ENCODE peak calls at places on chromosomes 7 and 10, in nine cellular contexts. One of them, this sample, is unnamed.

GRCh38 chr10:12097791-12098190 is 29.0 kb downstream of the DHTKD1 start:
- DNase-seq in NCI-H1436: no peak
- DNase-seq in non-pigmented ciliary epithelial cell: peak; percentile 8
- DNase-seq in cardiac muscle cell: no peak
- DNase-seq in activated gamma-delta T cell: no peak
- DNase-seq in T-helper 2 cell: no peak
- DNase-seq in bronchial epithelial cell: peak; percentile 33
- DNase-seq in T-cell: no peak
- DNase-seq in stimulated activated CD4-positive, alpha-beta T cell treated with anti-CD3 and anti-CD28 coated beads, TNF-alpha, amount 100 ng/mL, for 4 hours: no peak
- DNase-seq in this sample: no peak

GRCh38 chr10:75857896-75858295 is 426.5 kb downstream of the LRMDA start:
- DNase-seq in NCI-H1436: no peak
- DNase-seq in non-pigmented ciliary epithelial cell: no peak
- DNase-seq in cardiac muscle cell: no peak
- DNase-seq in activated gamma-delta T cell: no peak
- DNase-seq in T-helper 2 cell: no peak
- DNase-seq in bronchial epithelial cell: no peak
- DNase-seq in T-cell: no peak
- DNase-seq in stimulated activated CD4-positive, alpha-beta T cell treated with anti-CD3 and anti-CD28 coated beads, TNF-alpha, amount 100 ng/mL, for 4 hours: no peak
- DNase-seq in this sample: no peak

GRCh38 chr7:155000795-155001194 is 2.1 kb downstream of the PAXIP1 start:
- DNase-seq in NCI-H1436: no peak
- DNase-seq in non-pigmented ciliary epithelial cell: no peak
- DNase-seq in cardiac muscle cell: no peak
- DNase-seq in activated gamma-delta T cell: no peak
- DNase-seq in T-helper 2 cell: no peak
- DNase-seq in bronchial epithelial cell: no peak
- DNase-seq in T-cell: no peak
- DNase-seq in stimulated activated CD4-positive, alpha-beta T cell treated with anti-CD3 and anti-CD28 coated beads, TNF-alpha, amount 100 ng/mL, for 4 hours: no peak
- DNase-seq in this sample: no peak

GRCh38 chr7:108109216-108109908 is 20.8 kb downstream of the LAMB4 start:
- DNase-seq in NCI-H1436: peak; percentile 16
- DNase-seq in non-pigmented ciliary epithelial cell: no peak
- DNase-seq in cardiac muscle cell: peak; percentile 33
- DNase-seq in activated gamma-delta T cell: no peak
- DNase-seq in T-helper 2 cell: no peak
- DNase-seq in bronchial epithelial cell: peak; percentile 46
- DNase-seq in T-cell: no peak
- DNase-seq in stimulated activated CD4-positive, alpha-beta T cell treated with anti-CD3 and anti-CD28 coated beads, TNF-alpha, amount 100 ng/mL, for 4 hours: no peak
- DNase-seq in this sample: no peak

GRCh38 chr10:31947144-31947926 is 18.7 kb upstream of the ARHGAP12 start:
- DNase-seq in NCI-H1436: no peak
- DNase-seq in non-pigmented ciliary epithelial cell: peak; percentile 67
- DNase-seq in cardiac muscle cell: peak; percentile 94
- DNase-seq in activated gamma-delta T cell: no peak
- DNase-seq in T-helper 2 cell: no peak
- DNase-seq in bronchial epithelial cell: peak; percentile 92
- DNase-seq in T-cell: no peak
- DNase-seq in stimulated activated CD4-positive, alpha-beta T cell treated with anti-CD3 and anti-CD28 coated beads, TNF-alpha, amount 100 ng/mL, for 4 hours: no peak
- DNase-seq in this sample: no peak

GRCh38 chr10:95221124-95221523 is 27.1 kb downstream of the ACSM6 start:
- DNase-seq in NCI-H1436: no peak
- DNase-seq in non-pigmented ciliary epithelial cell: peak; percentile 52
- DNase-seq in cardiac muscle cell: no peak
- DNase-seq in activated gamma-delta T cell: no peak
- DNase-seq in T-helper 2 cell: no peak
- DNase-seq in bronchial epithelial cell: peak; percentile 75
- DNase-seq in T-cell: no peak
- DNase-seq in stimulated activated CD4-positive, alpha-beta T cell treated with anti-CD3 and anti-CD28 coated beads, TNF-alpha, amount 100 ng/mL, for 4 hours: no peak
- DNase-seq in this sample: no peak

GRCh38 chr10:23417254-23417653 is 21.6 kb upstream of the OTUD1 start:
- DNase-seq in NCI-H1436: no peak
- DNase-seq in non-pigmented ciliary epithelial cell: no peak
- DNase-seq in cardiac muscle cell: no peak
- DNase-seq in activated gamma-delta T cell: no peak
- DNase-seq in T-helper 2 cell: no peak
- DNase-seq in bronchial epithelial cell: peak; percentile 59
- DNase-seq in T-cell: no peak
- DNase-seq in stimulated activated CD4-positive, alpha-beta T cell treated with anti-CD3 and anti-CD28 coated beads, TNF-alpha, amount 100 ng/mL, for 4 hours: no peak
- DNase-seq in this sample: no peak

GRCh38 chr7:111708072-111708471 is 145.8 kb upstream of the IMMP2L start:
- DNase-seq in NCI-H1436: no peak
- DNase-seq in non-pigmented ciliary epithelial cell: no peak
- DNase-seq in cardiac muscle cell: no peak
- DNase-seq in activated gamma-delta T cell: no peak
- DNase-seq in T-helper 2 cell: no peak
- DNase-seq in bronchial epithelial cell: no peak
- DNase-seq in T-cell: no peak
- DNase-seq in stimulated activated CD4-positive, alpha-beta T cell treated with anti-CD3 and anti-CD28 coated beads, TNF-alpha, amount 100 ng/mL, for 4 hours: no peak
- DNase-seq in this sample: no peak

GRCh38 chr10:118508863-118509262 is 86.6 kb downstream of the PRLHR start:
- DNase-seq in NCI-H1436: no peak
- DNase-seq in non-pigmented ciliary epithelial cell: no peak
- DNase-seq in cardiac muscle cell: no peak
- DNase-seq in activated gamma-delta T cell: no peak
- DNase-seq in T-helper 2 cell: no peak
- DNase-seq in bronchial epithelial cell: no peak
- DNase-seq in T-cell: no peak
- DNase-seq in stimulated activated CD4-positive, alpha-beta T cell treated with anti-CD3 and anti-CD28 coated beads, TNF-alpha, amount 100 ng/mL, for 4 hours: no peak
- DNase-seq in this sample: no peak

GRCh38 chr10:63769367-63769766 is 248.2 kb downstream of the REEP3 start:
- DNase-seq in NCI-H1436: no peak
- DNase-seq in non-pigmented ciliary epithelial cell: no peak
- DNase-seq in cardiac muscle cell: no peak
- DNase-seq in activated gamma-delta T cell: no peak
- DNase-seq in T-helper 2 cell: no peak
- DNase-seq in bronchial epithelial cell: no peak
- DNase-seq in T-cell: no peak
- DNase-seq in stimulated activated CD4-positive, alpha-beta T cell treated with anti-CD3 and anti-CD28 coated beads, TNF-alpha, amount 100 ng/mL, for 4 hours: no peak
- DNase-seq in this sample: no peak

GRCh38 chr7:50212666-50213621 is 91.6 kb upstream of the IKZF1 start:
- DNase-seq in NCI-H1436: no peak
- DNase-seq in non-pigmented ciliary epithelial cell: no peak
- DNase-seq in cardiac muscle cell: no peak
- DNase-seq in activated gamma-delta T cell: no peak
- DNase-seq in T-helper 2 cell: no peak
- DNase-seq in bronchial epithelial cell: no peak
- DNase-seq in T-cell: no peak
- DNase-seq in stimulated activated CD4-positive, alpha-beta T cell treated with anti-CD3 and anti-CD28 coated beads, TNF-alpha, amount 100 ng/mL, for 4 hours: no peak
- DNase-seq in this sample: no peak

GRCh38 chr10:126736737-126737136 is 66.2 kb upstream of the C10orf90 start:
- DNase-seq in NCI-H1436: no peak
- DNase-seq in non-pigmented ciliary epithelial cell: no peak
- DNase-seq in cardiac muscle cell: no peak
- DNase-seq in activated gamma-delta T cell: no peak
- DNase-seq in T-helper 2 cell: no peak
- DNase-seq in bronchial epithelial cell: no peak
- DNase-seq in T-cell: no peak
- DNase-seq in stimulated activated CD4-positive, alpha-beta T cell treated with anti-CD3 and anti-CD28 coated beads, TNF-alpha, amount 100 ng/mL, for 4 hours: no peak
- DNase-seq in this sample: no peak

GRCh38 chr7:112448891-112449290 is 1.4 kb upstream of the IFRD1 start:
- DNase-seq in NCI-H1436: no peak
- DNase-seq in non-pigmented ciliary epithelial cell: no peak
- DNase-seq in cardiac muscle cell: no peak
- DNase-seq in activated gamma-delta T cell: no peak
- DNase-seq in T-helper 2 cell: no peak
- DNase-seq in bronchial epithelial cell: peak; percentile 49
- DNase-seq in T-cell: no peak
- DNase-seq in stimulated activated CD4-positive, alpha-beta T cell treated with anti-CD3 and anti-CD28 coated beads, TNF-alpha, amount 100 ng/mL, for 4 hours: no peak
- DNase-seq in this sample: no peak

GRCh38 chr10:21525367-21526183 is at the start of gene SKIDA1:
- DNase-seq in NCI-H1436: peak; percentile 87
- DNase-seq in non-pigmented ciliary epithelial cell: peak; percentile 79
- DNase-seq in cardiac muscle cell: peak; percentile 95
- DNase-seq in activated gamma-delta T cell: peak; percentile 46
- DNase-seq in T-helper 2 cell: peak; percentile 60
- DNase-seq in bronchial epithelial cell: peak; percentile 84
- DNase-seq in T-cell: peak; percentile 48
- DNase-seq in stimulated activated CD4-positive, alpha-beta T cell treated with anti-CD3 and anti-CD28 coated beads, TNF-alpha, amount 100 ng/mL, for 4 hours: peak; percentile 59
- DNase-seq in this sample: peak; percentile 58

GRCh38 chr7:133781481-133782090 is 345.6 kb upstream of the LRGUK start:
- DNase-seq in NCI-H1436: no peak
- DNase-seq in non-pigmented ciliary epithelial cell: no peak
- DNase-seq in cardiac muscle cell: no peak
- DNase-seq in activated gamma-delta T cell: no peak
- DNase-seq in T-helper 2 cell: no peak
- DNase-seq in bronchial epithelial cell: no peak
- DNase-seq in T-cell: no peak
- DNase-seq in stimulated activated CD4-positive, alpha-beta T cell treated with anti-CD3 and anti-CD28 coated beads, TNF-alpha, amount 100 ng/mL, for 4 hours: no peak
- DNase-seq in this sample: no peak

GRCh38 chr10:72025832-72026231 is 61.6 kb downstream of the CHST3 start:
- DNase-seq in NCI-H1436: no peak
- DNase-seq in non-pigmented ciliary epithelial cell: no peak
- DNase-seq in cardiac muscle cell: no peak
- DNase-seq in activated gamma-delta T cell: no peak
- DNase-seq in T-helper 2 cell: no peak
- DNase-seq in bronchial epithelial cell: no peak
- DNase-seq in T-cell: no peak
- DNase-seq in stimulated activated CD4-positive, alpha-beta T cell treated with anti-CD3 and anti-CD28 coated beads, TNF-alpha, amount 100 ng/mL, for 4 hours: no peak
- DNase-seq in this sample: no peak